ENCODE peak calls at places on chromosomes 5 and 9, in nine cellular contexts. P, I, W, G, X, U, C, R and H are unnamed samples.

GRCh38 chr9:27453860-27454553 is 70.1 kb upstream of the IFNK start:
- DNase-seq in I (no peak), X (no peak), P (no peak), R (no peak), G (peak; percentile 3), C (no peak), W (no peak), U (no peak), H (no peak)

GRCh38 chr5:15834596-15835245 is 334.7 kb downstream of the FBXL7 start:
- DNase-seq in R (no peak), U (peak; percentile 59), W (no peak), C (no peak), P (peak; percentile 29), X (peak; percentile 80), I (no peak), G (peak; percentile 83), H (no peak)

GRCh38 chr5:103785569-103785968 is 223.0 kb upstream of the NUDT12 start:
- DNase-seq in P (no peak), G (peak; percentile 12), C (no peak), X (no peak), I (no peak), W (no peak), R (no peak), U (peak; percentile 12), H (no peak)

GRCh38 chr9:137487454-137488329 is 28.6 kb upstream of the NSMF start:
- DNase-seq in P (no peak), W (no peak), U (no peak), C (no peak), I (no peak), R (no peak), X (no peak), G (no peak), H (no peak)

GRCh38 chr5:81767097-81767496 is 16.2 kb upstream of the SSBP2 start:
- DNase-seq in I (no peak), R (no peak), X (no peak), C (no peak), G (no peak), U (no peak), W (no peak), P (no peak), H (no peak)

GRCh38 chr5:93621340-93621872 is 38.4 kb downstream of the NR2F1 start:
- DNase-seq in R (peak; percentile 58), C (no peak), G (peak; percentile 81), I (no peak), U (peak; percentile 80), W (no peak), P (peak; percentile 66), X (peak; percentile 93), H (no peak)

GRCh38 chr5:87081511-87082372 is 185.9 kb upstream of the RASA1 start:
- DNase-seq in P (no peak), R (no peak), I (no peak), W (no peak), C (no peak), X (no peak), U (no peak), G (no peak), H (no peak)

GRCh38 chr5:39175273-39175955 is 43.9 kb downstream of the FYB1 start:
- DNase-seq in X (no peak), U (no peak), G (no peak), R (no peak), P (no peak), W (no peak), I (no peak), C (no peak), H (no peak)

GRCh38 chr9:121642758-121643157 is 8.7 kb upstream of the DAB2IP start:
- DNase-seq in I (no peak), G (no peak), R (no peak), W (no peak), U (no peak), X (no peak), P (no peak), C (no peak), H (no peak)

GRCh38 chr9:88538311-88539085 is 3.5 kb downstream of the NXNL2 start:
- DNase-seq in P (no peak), U (no peak), G (no peak), W (no peak), C (no peak), I (no peak), X (peak; percentile 50), R (no peak), H (no peak)

GRCh38 chr5:912356-913091 is 19.8 kb downstream of the TRIP13 start:
- DNase-seq in X (peak; percentile 99), I (no peak), G (peak; percentile 99), U (no peak), P (peak; percentile 78), C (peak; percentile 51), W (no peak), R (no peak), H (peak; percentile 72)

GRCh38 chr9:38068866-38069628 is at the start of gene SHB:
- DNase-seq in I (no peak), P (peak; percentile 50), R (peak; percentile 89), W (peak; percentile 80), U (peak; percentile 98), G (peak; percentile 83), X (no peak), C (peak; percentile 56), H (peak; percentile 83)

GRCh38 chr5:139740993-139741672 is 54.5 kb upstream of the PSD2 start:
- DNase-seq in W (no peak), R (no peak), U (no peak), P (no peak), C (no peak), I (no peak), G (no peak), X (no peak), H (no peak)

GRCh38 chr9:88085481-88085880 is 52.8 kb downstream of the SPATA31C2 start:
- DNase-seq in G (no peak), W (no peak), X (peak; percentile 77), U (no peak), C (no peak), P (no peak), I (no peak), R (no peak), H (no peak)